ENCODE peak calls at places on chromosomes 7 and 10, in seven cellular contexts. One of them, this sample, is unnamed.
A peak's percentile ranks its signal among the peaks of the same experiment; 100 is the strongest.

GRCh38 chr10:95406651-95407280 is 116.0 kb upstream of the PDLIM1 start:
- DNase-seq in Caco-2: no peak
- DNase-seq in lung: no peak
- DNase-seq in CD8-positive, alpha-beta T cell: no peak
- DNase-seq in naive thymus-derived CD4-positive, alpha-beta T cell: no peak
- DNase-seq in aorta: peak; percentile 89
- DNase-seq in colonic mucosa: peak; percentile 74
- DNase-seq in this sample: peak; percentile 95

GRCh38 chr7:49497471-49497870 is 276.0 kb upstream of the VWC2 start:
- DNase-seq in CD8-positive, alpha-beta T cell: no peak
- DNase-seq in aorta: no peak
- DNase-seq in colonic mucosa: no peak
- DNase-seq in naive thymus-derived CD4-positive, alpha-beta T cell: no peak
- DNase-seq in lung: no peak
- DNase-seq in Caco-2: no peak
- DNase-seq in this sample: no peak

GRCh38 chr7:92955081-92955480 is 118.7 kb upstream of the CDK6 start:
- DNase-seq in naive thymus-derived CD4-positive, alpha-beta T cell: no peak
- DNase-seq in aorta: no peak
- DNase-seq in lung: no peak
- DNase-seq in colonic mucosa: no peak
- DNase-seq in Caco-2: no peak
- DNase-seq in CD8-positive, alpha-beta T cell: no peak
- DNase-seq in this sample: no peak

GRCh38 chr7:35185908-35186731 is 67.8 kb downstream of the TBX20 start:
- DNase-seq in CD8-positive, alpha-beta T cell: no peak
- DNase-seq in colonic mucosa: no peak
- DNase-seq in lung: no peak
- DNase-seq in Caco-2: no peak
- DNase-seq in naive thymus-derived CD4-positive, alpha-beta T cell: no peak
- DNase-seq in aorta: no peak
- DNase-seq in this sample: no peak

GRCh38 chr10:97765201-97765600 is 6.6 kb downstream of the SFRP5 start:
- DNase-seq in Caco-2: no peak
- DNase-seq in naive thymus-derived CD4-positive, alpha-beta T cell: no peak
- DNase-seq in colonic mucosa: peak; percentile 34
- DNase-seq in lung: no peak
- DNase-seq in aorta: no peak
- DNase-seq in CD8-positive, alpha-beta T cell: no peak
- DNase-seq in this sample: no peak

GRCh38 chr10:81874878-81875679 is at the start of gene NRG3:
- DNase-seq in CD8-positive, alpha-beta T cell: no peak
- DNase-seq in colonic mucosa: no peak
- DNase-seq in naive thymus-derived CD4-positive, alpha-beta T cell: no peak
- DNase-seq in lung: no peak
- DNase-seq in Caco-2: no peak
- DNase-seq in aorta: no peak
- DNase-seq in this sample: no peak

GRCh38 chr7:137130751-137131158 is 212.8 kb downstream of the PTN start:
- DNase-seq in Caco-2: no peak
- DNase-seq in aorta: no peak
- DNase-seq in naive thymus-derived CD4-positive, alpha-beta T cell: no peak
- DNase-seq in colonic mucosa: no peak
- DNase-seq in lung: no peak
- DNase-seq in CD8-positive, alpha-beta T cell: no peak
- DNase-seq in this sample: no peak

GRCh38 chr10:51250278-51250914 is 176.1 kb downstream of the PRKG1 start:
- DNase-seq in aorta: no peak
- DNase-seq in CD8-positive, alpha-beta T cell: no peak
- DNase-seq in lung: no peak
- DNase-seq in naive thymus-derived CD4-positive, alpha-beta T cell: no peak
- DNase-seq in Caco-2: no peak
- DNase-seq in colonic mucosa: no peak
- DNase-seq in this sample: no peak

GRCh38 chr7:158431941-158432347 is 155.7 kb downstream of the PTPRN2 start:
- DNase-seq in naive thymus-derived CD4-positive, alpha-beta T cell: no peak
- DNase-seq in lung: peak; percentile 66
- DNase-seq in CD8-positive, alpha-beta T cell: no peak
- DNase-seq in colonic mucosa: peak; percentile 65
- DNase-seq in Caco-2: peak; percentile 65
- DNase-seq in aorta: peak; percentile 89
- DNase-seq in this sample: peak; percentile 86

GRCh38 chr10:119283818-119284217 is 76.4 kb downstream of the GRK5 start:
- DNase-seq in colonic mucosa: no peak
- DNase-seq in naive thymus-derived CD4-positive, alpha-beta T cell: peak; percentile 31
- DNase-seq in CD8-positive, alpha-beta T cell: no peak
- DNase-seq in lung: no peak
- DNase-seq in Caco-2: no peak
- DNase-seq in aorta: no peak
- DNase-seq in this sample: no peak

GRCh38 chr7:143393267-143394041 is 12.3 kb downstream of the ZYX start:
- DNase-seq in lung: peak; percentile 43
- DNase-seq in CD8-positive, alpha-beta T cell: no peak
- DNase-seq in colonic mucosa: no peak
- DNase-seq in naive thymus-derived CD4-positive, alpha-beta T cell: no peak
- DNase-seq in Caco-2: no peak
- DNase-seq in aorta: no peak
- DNase-seq in this sample: no peak

GRCh38 chr7:43674559-43675436 is 54.5 kb downstream of the COA1 start:
- DNase-seq in aorta: no peak
- DNase-seq in colonic mucosa: no peak
- DNase-seq in CD8-positive, alpha-beta T cell: no peak
- DNase-seq in Caco-2: no peak
- DNase-seq in lung: no peak
- DNase-seq in naive thymus-derived CD4-positive, alpha-beta T cell: no peak
- DNase-seq in this sample: no peak

GRCh38 chr10:97376413-97376812 is 24.7 kb downstream of the RRP12 start:
- DNase-seq in naive thymus-derived CD4-positive, alpha-beta T cell: no peak
- DNase-seq in Caco-2: no peak
- DNase-seq in aorta: no peak
- DNase-seq in CD8-positive, alpha-beta T cell: no peak
- DNase-seq in lung: no peak
- DNase-seq in colonic mucosa: no peak
- DNase-seq in this sample: no peak

GRCh38 chr10:79243211-79244067 is 103.8 kb upstream of the PPIF start:
- DNase-seq in CD8-positive, alpha-beta T cell: peak; percentile 21
- DNase-seq in Caco-2: no peak
- DNase-seq in naive thymus-derived CD4-positive, alpha-beta T cell: peak; percentile 52
- DNase-seq in aorta: peak; percentile 88
- DNase-seq in lung: no peak
- DNase-seq in colonic mucosa: peak; percentile 43
- DNase-seq in this sample: peak; percentile 46

GRCh38 chr7:913736-914520 is 37.6 kb downstream of the GET4 start:
- DNase-seq in CD8-positive, alpha-beta T cell: no peak
- DNase-seq in lung: no peak
- DNase-seq in naive thymus-derived CD4-positive, alpha-beta T cell: no peak
- DNase-seq in aorta: no peak
- DNase-seq in colonic mucosa: peak; percentile 96
- DNase-seq in Caco-2: no peak
- DNase-seq in this sample: peak; percentile 88

GRCh38 chr7:111029574-111030357 is 61.2 kb upstream of the LRRN3 start:
- DNase-seq in aorta: no peak
- DNase-seq in CD8-positive, alpha-beta T cell: no peak
- DNase-seq in colonic mucosa: no peak
- DNase-seq in naive thymus-derived CD4-positive, alpha-beta T cell: peak; percentile 40
- DNase-seq in Caco-2: no peak
- DNase-seq in lung: peak; percentile 42
- DNase-seq in this sample: no peak

GRCh38 chr7:133061357-133061756 is 20.5 kb downstream of the CHCHD3 start:
- DNase-seq in naive thymus-derived CD4-positive, alpha-beta T cell: no peak
- DNase-seq in colonic mucosa: no peak
- DNase-seq in lung: no peak
- DNase-seq in CD8-positive, alpha-beta T cell: no peak
- DNase-seq in Caco-2: no peak
- DNase-seq in aorta: no peak
- DNase-seq in this sample: no peak

GRCh38 chr10:43390791-43391190 is 18.2 kb downstream of the HNRNPF start:
- DNase-seq in naive thymus-derived CD4-positive, alpha-beta T cell: peak; percentile 17
- DNase-seq in aorta: no peak
- DNase-seq in Caco-2: peak; percentile 66
- DNase-seq in lung: no peak
- DNase-seq in colonic mucosa: no peak
- DNase-seq in CD8-positive, alpha-beta T cell: no peak
- DNase-seq in this sample: no peak

GRCh38 chr7:918118-918425 is 36.4 kb downstream of the ADAP1 start:
- DNase-seq in lung: no peak
- DNase-seq in aorta: peak; percentile 38
- DNase-seq in colonic mucosa: no peak
- DNase-seq in CD8-positive, alpha-beta T cell: no peak
- DNase-seq in naive thymus-derived CD4-positive, alpha-beta T cell: no peak
- DNase-seq in Caco-2: no peak
- DNase-seq in this sample: no peak

GRCh38 chr7:98869374-98870070 is at the start of gene TMEM130:
- DNase-seq in aorta: peak; percentile 77
- DNase-seq in colonic mucosa: no peak
- DNase-seq in CD8-positive, alpha-beta T cell: no peak
- DNase-seq in naive thymus-derived CD4-positive, alpha-beta T cell: no peak
- DNase-seq in lung: no peak
- DNase-seq in Caco-2: no peak
- DNase-seq in this sample: no peak

GRCh38 chr7:45123913-45124312 is 12.4 kb upstream of the TBRG4 start:
- DNase-seq in aorta: peak; percentile 64
- DNase-seq in lung: no peak
- DNase-seq in Caco-2: no peak
- DNase-seq in colonic mucosa: no peak
- DNase-seq in CD8-positive, alpha-beta T cell: no peak
- DNase-seq in naive thymus-derived CD4-positive, alpha-beta T cell: no peak
- DNase-seq in this sample: no peak

GRCh38 chr7:132377043-132377442 is 199.2 kb downstream of the PLXNA4 start:
- DNase-seq in naive thymus-derived CD4-positive, alpha-beta T cell: no peak
- DNase-seq in Caco-2: peak; percentile 49
- DNase-seq in colonic mucosa: no peak
- DNase-seq in aorta: no peak
- DNase-seq in CD8-positive, alpha-beta T cell: no peak
- DNase-seq in lung: no peak
- DNase-seq in this sample: no peak

GRCh38 chr10:19811517-19811916 is 4.7 kb upstream of the PLXDC2 start:
- DNase-seq in Caco-2: peak; percentile 15
- DNase-seq in naive thymus-derived CD4-positive, alpha-beta T cell: no peak
- DNase-seq in colonic mucosa: no peak
- DNase-seq in lung: no peak
- DNase-seq in aorta: no peak
- DNase-seq in CD8-positive, alpha-beta T cell: no peak
- DNase-seq in this sample: no peak

GRCh38 chr7:70093496-70093895 is 495.2 kb downstream of the AUTS2 start:
- DNase-seq in naive thymus-derived CD4-positive, alpha-beta T cell: no peak
- DNase-seq in lung: no peak
- DNase-seq in Caco-2: no peak
- DNase-seq in CD8-positive, alpha-beta T cell: no peak
- DNase-seq in colonic mucosa: no peak
- DNase-seq in aorta: no peak
- DNase-seq in this sample: no peak

GRCh38 chr10:85788570-85788969 is 578.0 kb downstream of the GRID1 start:
- DNase-seq in CD8-positive, alpha-beta T cell: no peak
- DNase-seq in colonic mucosa: no peak
- DNase-seq in lung: no peak
- DNase-seq in Caco-2: no peak
- DNase-seq in aorta: no peak
- DNase-seq in naive thymus-derived CD4-positive, alpha-beta T cell: no peak
- DNase-seq in this sample: no peak

GRCh38 chr7:31084226-31084625 is 32.1 kb downstream of the ADCYAP1R1 start:
- DNase-seq in aorta: peak; percentile 39
- DNase-seq in colonic mucosa: no peak
- DNase-seq in CD8-positive, alpha-beta T cell: no peak
- DNase-seq in lung: no peak
- DNase-seq in naive thymus-derived CD4-positive, alpha-beta T cell: no peak
- DNase-seq in Caco-2: no peak
- DNase-seq in this sample: no peak

GRCh38 chr10:6647811-6648526 is 67.9 kb upstream of the PRKCQ start:
- DNase-seq in CD8-positive, alpha-beta T cell: peak; percentile 58
- DNase-seq in colonic mucosa: peak; percentile 39
- DNase-seq in naive thymus-derived CD4-positive, alpha-beta T cell: peak; percentile 60
- DNase-seq in aorta: no peak
- DNase-seq in lung: peak; percentile 44
- DNase-seq in Caco-2: peak; percentile 80
- DNase-seq in this sample: peak; percentile 54

GRCh38 chr7:2802082-2802481 is 42.0 kb downstream of the GNA12 start:
- DNase-seq in colonic mucosa: no peak
- DNase-seq in Caco-2: no peak
- DNase-seq in aorta: no peak
- DNase-seq in CD8-positive, alpha-beta T cell: no peak
- DNase-seq in naive thymus-derived CD4-positive, alpha-beta T cell: no peak
- DNase-seq in lung: no peak
- DNase-seq in this sample: no peak
- H3K4me1 ChIP-seq in colonic mucosa: peaks cover 9% of the 10 kb centered on the region
- H3K4me1 ChIP-seq in Caco-2: peaks cover 55% of the 10 kb centered on the region
- H3K4me1 ChIP-seq in aorta: no peaks in the 10 kb centered on the region
- H3K4me1 ChIP-seq in CD8-positive, alpha-beta T cell: peaks cover 10% of the 10 kb centered on the region
- H3K4me1 ChIP-seq in naive thymus-derived CD4-positive, alpha-beta T cell: no peaks in the 10 kb centered on the region
- H3K4me1 ChIP-seq in lung: peaks cover 19% of the 10 kb centered on the region
- H3K4me1 ChIP-seq in this sample: peaks cover 29% of the 10 kb centered on the region

DNA sequence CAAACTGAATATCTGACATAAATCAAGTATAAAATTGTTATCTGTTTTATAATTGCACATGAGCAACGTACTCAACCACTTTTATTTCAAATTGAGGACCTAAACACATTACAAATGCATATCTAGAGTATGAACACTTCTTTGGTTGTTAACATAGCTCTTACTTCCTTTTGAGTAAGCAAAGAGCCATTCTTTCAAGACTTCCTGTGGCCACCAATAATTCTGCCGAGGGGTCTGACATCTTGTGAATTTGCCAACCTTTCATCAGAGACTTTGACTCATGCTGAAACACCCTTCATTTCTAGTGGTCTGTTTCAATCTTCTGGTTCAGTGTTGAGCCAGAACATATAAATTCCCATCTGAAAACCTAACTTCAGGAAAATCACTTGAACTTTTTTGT is 59.4 kb downstream of the CDK14 start:
- DNase-seq in lung: no peak
- DNase-seq in CD8-positive, alpha-beta T cell: no peak
- DNase-seq in Caco-2: no peak
- DNase-seq in aorta: no peak
- DNase-seq in colonic mucosa: no peak
- DNase-seq in naive thymus-derived CD4-positive, alpha-beta T cell: no peak
- DNase-seq in this sample: no peak
- H3K4me1 ChIP-seq in lung: no peaks in the 10 kb centered on the region
- H3K4me1 ChIP-seq in CD8-positive, alpha-beta T cell: no peaks in the 10 kb centered on the region
- H3K4me1 ChIP-seq in Caco-2: no peaks in the 10 kb centered on the region
- H3K4me1 ChIP-seq in aorta: peaks cover under 1% of the 10 kb centered on the region
- H3K4me1 ChIP-seq in colonic mucosa: no peaks in the 10 kb centered on the region
- H3K4me1 ChIP-seq in naive thymus-derived CD4-positive, alpha-beta T cell: no peaks in the 10 kb centered on the region
- H3K4me1 ChIP-seq in this sample: no peaks in the 10 kb centered on the region

GRCh38 chr10:113053091-113053490 is 103.0 kb downstream of the TCF7L2 start:
- DNase-seq in aorta: peak; percentile 94
- DNase-seq in Caco-2: no peak
- DNase-seq in naive thymus-derived CD4-positive, alpha-beta T cell: no peak
- DNase-seq in lung: no peak
- DNase-seq in CD8-positive, alpha-beta T cell: no peak
- DNase-seq in colonic mucosa: no peak
- DNase-seq in this sample: no peak
- H3K4me1 ChIP-seq in aorta: peaks cover 12% of the 10 kb centered on the region
- H3K4me1 ChIP-seq in Caco-2: peaks cover 12% of the 10 kb centered on the region
- H3K4me1 ChIP-seq in naive thymus-derived CD4-positive, alpha-beta T cell: peaks cover 15% of the 10 kb centered on the region
- H3K4me1 ChIP-seq in lung: peaks cover 24% of the 10 kb centered on the region
- H3K4me1 ChIP-seq in CD8-positive, alpha-beta T cell: peaks cover 18% of the 10 kb centered on the region
- H3K4me1 ChIP-seq in colonic mucosa: peaks cover 4% of the 10 kb centered on the region
- H3K4me1 ChIP-seq in this sample: peaks cover 16% of the 10 kb centered on the region

DNA sequence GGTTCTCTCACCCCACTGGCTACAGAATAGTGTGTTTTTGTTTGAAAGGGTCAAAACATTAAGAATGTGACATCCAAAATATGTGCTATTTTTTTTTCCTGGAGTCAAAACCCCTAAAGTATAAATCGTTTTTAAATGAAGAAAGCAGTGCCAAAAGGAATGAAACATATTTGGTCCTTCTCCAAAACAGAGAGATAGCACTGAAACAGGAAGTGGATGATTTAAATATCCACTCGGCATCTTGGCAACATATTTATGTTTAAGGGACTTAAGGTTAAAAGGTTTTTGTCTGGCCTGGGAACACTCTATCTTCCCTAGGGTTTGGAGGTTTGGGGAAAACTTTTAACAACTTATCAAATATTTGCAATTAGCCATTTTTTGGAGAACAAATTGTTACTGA is 32.4 kb downstream of the CALD1 start:
- DNase-seq in lung: no peak
- DNase-seq in CD8-positive, alpha-beta T cell: no peak
- DNase-seq in aorta: no peak
- DNase-seq in naive thymus-derived CD4-positive, alpha-beta T cell: no peak
- DNase-seq in Caco-2: no peak
- DNase-seq in colonic mucosa: no peak
- DNase-seq in this sample: no peak
- H3K4me1 ChIP-seq in lung: peaks cover 4% of the 10 kb centered on the region
- H3K4me1 ChIP-seq in CD8-positive, alpha-beta T cell: no peaks in the 10 kb centered on the region
- H3K4me1 ChIP-seq in aorta: peaks cover 21% of the 10 kb centered on the region
- H3K4me1 ChIP-seq in naive thymus-derived CD4-positive, alpha-beta T cell: no peaks in the 10 kb centered on the region
- H3K4me1 ChIP-seq in Caco-2: no peaks in the 10 kb centered on the region
- H3K4me1 ChIP-seq in colonic mucosa: no peaks in the 10 kb centered on the region
- H3K4me1 ChIP-seq in this sample: peaks cover 52% of the 10 kb centered on the region